ENCODE peak calls at places on chromosomes 12 and 14, in five cellular contexts. F is PC-3, C is MM.1S, W is GM23248, L is HCT116. V is an unnamed sample.

GRCh38 chr12:75666126-75666979 is 154.9 kb upstream of the KRR1 start:
- DNase-seq in F (no peak), C (no peak), W (peak), L (no peak), V (no peak)

GRCh38 chr12:64452559-64453329 is 824 bp downstream of the TBK1 start:
- DNase-seq in F (peak), C (peak), W (peak), L (peak), V (peak)

GRCh38 chr12:13171921-13172859 is 24.3 kb upstream of the EMP1 start:
- DNase-seq in F (peak), C (no peak), W (peak), L (no peak), V (peak)

GRCh38 chr12:128844031-128844635 is 9.1 kb upstream of the GLT1D1 start:
- DNase-seq in F (no peak), C (no peak), W (no peak), L (no peak), V (peak)

GRCh38 chr14:64828096-64828495 is 51.6 kb downstream of the SPTB start:
- DNase-seq in F (no peak), C (no peak), W (no peak), L (no peak), V (no peak)

GRCh38 chr14:76133103-76133502 is 18.6 kb upstream of the GPATCH2L start:
- DNase-seq in F (peak), C (no peak), W (peak), L (no peak), V (peak)

GRCh38 chr12:123931686-123932321 is 40.8 kb downstream of the CCDC92 start:
- DNase-seq in F (no peak), C (no peak), W (no peak), L (no peak), V (no peak)

GRCh38 chr12:74889563-74890236 is 319.9 kb downstream of the KCNC2 start:
- DNase-seq in F (peak), C (no peak), W (peak), L (peak), V (no peak)

GRCh38 chr12:116915326-116915725 is 4.6 kb downstream of the FBXW8 start:
- DNase-seq in F (no peak), C (no peak), W (no peak), L (no peak), V (no peak)

GRCh38 chr12:43180242-43180641 is 371.8 kb downstream of the ADAMTS20 start:
- DNase-seq in F (no peak), C (no peak), W (no peak), L (no peak), V (no peak)

GRCh38 chr12:122020795-122021192 is 890 bp upstream of the BCL7A start:
- DNase-seq in F (no peak), C (no peak), W (no peak), L (no peak), V (peak)

GRCh38 chr12:69161835-69162234 is 77.5 kb upstream of the CPSF6 start:
- DNase-seq in F (no peak), C (peak), W (no peak), L (no peak), V (no peak)

GRCh38 chr14:48319823-48320222 is 644.4 kb upstream of the MDGA2 start:
- DNase-seq in F (no peak), C (no peak), W (no peak), L (no peak), V (no peak)

GRCh38 chr14:87055007-87055406 is 938.0 kb downstream of the GALC start:
- DNase-seq in F (no peak), C (no peak), W (no peak), L (no peak), V (peak)

GRCh38 chr12:65720136-65720535 is 104.1 kb upstream of the HMGA2 start:
- DNase-seq in F (no peak), C (no peak), W (peak), L (peak), V (no peak)

GRCh38 chr14:80850197-80850814 is 91.2 kb downstream of the CEP128 start:
- DNase-seq in F (peak), C (peak), W (peak), L (peak), V (peak)

GRCh38 chr14:67358914-67359313 is 690 bp downstream of the ATP6V1D start:
- DNase-seq in F (peak), C (no peak), W (peak), L (no peak), V (peak)

GRCh38 chr12:29921307-29921706 is 137.6 kb upstream of the TMTC1 start:
- DNase-seq in F (peak), C (no peak), W (peak), L (peak), V (no peak)

GRCh38 chr12:2998789-2999264 is 39.6 kb downstream of the TEAD4 start:
- DNase-seq in F (no peak), C (no peak), W (peak), L (no peak), V (peak)

GRCh38 chr14:70018246-70018645 is 139.0 kb downstream of the SMOC1 start:
- DNase-seq in F (no peak), C (no peak), W (peak), L (no peak), V (no peak)

GRCh38 chr12:47234576-47235141 is 154.9 kb upstream of the AMIGO2 start:
- DNase-seq in F (no peak), C (no peak), W (no peak), L (no peak), V (peak)

GRCh38 chr12:6758511-6758910 is 5.6 kb upstream of the MLF2 start:
- DNase-seq in F (no peak), C (peak), W (no peak), L (no peak), V (peak)
- TF ChIP-seq EZH2phosphoT487 in F (no peak), C (no peak), W (no peak), L (no peak), V (no peak)

GRCh38 chr14:55789442-55789841 is 209.4 kb downstream of the KTN1 start:
- DNase-seq in F (peak), C (no peak), W (peak), L (no peak), V (no peak)
- TF ChIP-seq EZH2phosphoT487 in F (no peak), C (no peak), W (no peak), L (no peak), V (no peak)

DNA sequence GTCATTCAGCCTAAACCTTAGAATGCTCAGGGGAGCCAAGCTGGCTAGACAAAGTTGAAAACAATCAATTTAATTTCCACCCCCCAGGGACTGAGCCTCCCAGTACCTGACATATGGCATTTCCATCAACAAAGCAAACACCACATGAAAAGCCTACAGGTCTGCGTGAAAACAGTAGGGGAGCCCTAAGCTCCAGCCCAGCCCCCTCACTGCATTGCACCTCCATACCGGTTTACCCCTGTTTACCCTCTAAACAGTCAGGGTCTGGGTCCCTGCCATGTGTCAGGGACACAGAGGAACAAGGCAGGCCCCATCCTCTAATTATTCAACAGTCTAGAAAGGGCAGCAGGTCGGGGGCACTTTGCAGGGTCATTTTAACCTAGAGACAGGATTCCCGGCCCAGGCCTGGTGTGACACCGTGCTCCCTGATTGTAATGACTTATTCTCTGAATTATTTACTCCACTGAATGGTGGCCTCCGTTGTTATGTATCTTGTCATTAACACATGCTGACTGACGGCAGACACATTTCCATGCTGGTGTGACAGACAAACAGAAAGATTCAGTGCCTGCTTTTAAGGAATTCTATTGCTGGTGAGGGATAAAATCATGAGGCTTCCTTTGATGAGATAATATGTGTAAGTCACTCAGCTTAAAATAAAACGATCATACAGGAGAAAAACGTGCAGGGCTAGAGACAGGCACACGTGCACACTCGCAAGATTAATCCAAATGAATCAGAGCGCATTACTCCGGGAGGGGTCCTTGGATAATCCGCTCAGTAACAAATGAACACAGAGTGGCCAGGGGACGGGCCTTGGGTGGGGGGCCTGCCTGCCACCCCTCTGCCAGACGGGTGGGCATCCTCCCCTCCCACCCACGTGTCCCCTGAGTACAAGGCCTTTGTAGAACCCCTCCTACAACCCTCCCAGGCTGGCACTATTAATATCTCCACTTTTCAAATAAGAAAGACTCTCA is 23.2 kb downstream of the CCDC88C start:
- DNase-seq in F (no peak), C (no peak), W (no peak), L (no peak), V (no peak)
- TF ChIP-seq EZH2phosphoT487 in F (no peak), C (no peak), W (no peak), L (no peak), V (no peak)

GRCh38 chr14:60736494-60736893 is 1.9 kb downstream of the MNAT1 start:
- DNase-seq in F (peak), C (no peak), W (peak), L (no peak), V (peak)
- TF ChIP-seq EZH2phosphoT487 in F (no peak), C (no peak), W (no peak), L (no peak), V (no peak)

DNA sequence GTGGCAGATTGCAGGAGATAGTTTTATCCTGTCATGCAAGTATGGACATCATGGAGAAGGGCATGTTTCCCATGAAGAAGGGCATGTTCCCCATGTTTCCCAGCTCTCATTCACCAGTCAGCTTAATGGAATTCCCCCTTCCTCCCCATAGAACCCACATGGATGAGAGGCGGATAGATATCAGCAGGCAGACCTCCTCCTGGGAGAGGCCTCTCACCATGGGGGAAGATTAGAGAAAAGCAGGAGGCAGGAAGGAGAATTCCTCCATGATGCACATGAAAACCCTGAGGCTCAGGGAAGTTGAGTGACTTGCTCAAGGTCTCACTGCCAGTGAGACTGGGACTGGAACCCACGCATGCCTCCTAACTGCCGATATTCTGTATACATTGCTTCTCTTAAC is 92.9 kb upstream of the FOXN3 start:
- DNase-seq in F (no peak), C (no peak), W (peak), L (no peak), V (no peak)
- TF ChIP-seq EZH2phosphoT487 in F (no peak), C (no peak), W (no peak), L (no peak), V (no peak)

GRCh38 chr14:68795602-68796417 is 2.9 kb upstream of the ZFP36L1 start:
- DNase-seq in F (peak), C (peak), W (peak), L (no peak), V (peak)
- TF ChIP-seq EZH2phosphoT487 in F (no peak), C (no peak), W (no peak), L (no peak), V (no peak)

GRCh38 chr12:130571089-130571488 is 145.0 kb downstream of the RIMBP2 start:
- DNase-seq in F (no peak), C (no peak), W (no peak), L (no peak), V (no peak)
- TF ChIP-seq EZH2phosphoT487 in F (no peak), C (no peak), W (no peak), L (no peak), V (no peak)

GRCh38 chr12:55723516-55724225 is 3.5 kb downstream of the RDH5 start:
- DNase-seq in F (no peak), C (no peak), W (peak), L (no peak), V (no peak)

GRCh38 chr12:55725556-55725955 is 3.3 kb downstream of the CD63 start:
- DNase-seq in F (no peak), C (no peak), W (peak), L (no peak), V (no peak)

GRCh38 chr12:55724940-55725309 is 3.9 kb downstream of the CD63 start:
- DNase-seq in F (no peak), C (no peak), W (peak), L (no peak), V (no peak)

GRCh38 chr12:55722948-55723347 is 2.8 kb downstream of the RDH5 start:
- DNase-seq in F (no peak), C (no peak), W (peak), L (no peak), V (no peak)

GRCh38 chr12:55724226-55724939 is 4.2 kb downstream of the RDH5 start:
- DNase-seq in F (peak), C (peak), W (peak), L (no peak), V (peak)
- TF ChIP-seq EZH2phosphoT487 in F (no peak), C (no peak), W (no peak), L (no peak), V (no peak)

DNA sequence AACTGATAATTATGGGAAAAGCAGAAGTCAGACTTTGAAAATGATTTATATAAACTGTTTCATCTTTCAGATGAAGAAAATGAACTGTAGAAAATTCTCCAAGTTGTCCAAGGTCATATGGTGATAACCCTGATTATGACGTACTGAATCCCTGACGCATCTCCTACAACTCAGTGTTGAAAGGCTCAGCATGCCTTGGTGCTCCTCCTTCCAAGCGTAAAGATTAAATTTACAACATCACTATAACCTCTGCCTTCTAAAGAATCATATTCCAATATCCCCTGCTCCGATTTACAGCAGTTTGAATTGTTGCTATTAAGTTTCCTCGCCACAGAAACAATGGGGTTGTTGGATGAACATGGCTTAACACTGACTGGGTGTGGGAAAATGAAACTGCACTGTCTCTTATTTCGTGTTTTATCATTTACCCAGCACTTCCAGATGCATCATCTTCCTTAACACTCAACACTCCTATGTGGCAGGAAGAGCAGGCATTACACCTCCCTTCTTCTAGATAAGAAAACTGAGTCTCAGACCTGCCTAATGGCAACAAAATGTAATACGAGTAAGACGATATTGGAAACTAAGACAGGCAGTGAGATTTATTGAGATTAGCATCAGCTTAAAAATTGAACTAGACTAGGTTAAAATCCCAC is 74.3 kb downstream of the PPM1H start:
- DNase-seq in F (no peak), C (no peak), W (no peak), L (no peak), V (no peak)
- TF ChIP-seq EZH2phosphoT487 in F (no peak), C (no peak), W (no peak), L (no peak), V (no peak)

GRCh38 chr12:45695035-45695434 is 34.5 kb upstream of the ARID2 start:
- DNase-seq in F (no peak), C (no peak), W (no peak), L (no peak), V (no peak)
- TF ChIP-seq EZH2phosphoT487 in F (no peak), C (no peak), W (no peak), L (no peak), V (no peak)